ENCODE peak calls at places on chromosome 20, in ten cellular contexts. M, J, E, Z, W, Q, V, I, X and S are unnamed samples.

GRCh38 chr20:19013907-19014306 is 198.5 kb upstream of the SLC24A3 start:
- DNase-seq in M (no peak), J (no peak), E (no peak), Z (no peak), W (no peak), Q (no peak), V (no peak), I (no peak), X (no peak), S (no peak)

GRCh38 chr20:6178537-6178936 is 55.7 kb upstream of the FERMT1 start:
- DNase-seq in M (peak), J (peak), E (no peak), Z (peak), W (no peak), Q (no peak), V (no peak), I (peak), X (no peak), S (peak)

GRCh38 chr20:50743087-50743486 is 11.7 kb downstream of the PARD6B start:
- DNase-seq in M (no peak), J (no peak), E (peak), Z (no peak), W (no peak), Q (no peak), V (no peak), I (no peak), X (no peak), S (no peak)

GRCh38 chr20:23245553-23246128 is 105.0 kb upstream of the NXT1 start:
- DNase-seq in M (no peak), J (peak), E (peak), Z (peak), W (peak), Q (no peak), V (peak), I (peak), X (no peak), S (peak)

GRCh38 chr20:39462436-39462835 is 500.3 kb downstream of the DHX35 start:
- DNase-seq in M (no peak), J (no peak), E (no peak), Z (no peak), W (no peak), Q (no peak), V (no peak), I (no peak), X (no peak), S (no peak)

GRCh38 chr20:4978050-4978918 is 23.0 kb downstream of the SLC23A2 start:
- DNase-seq in M (no peak), J (peak), E (no peak), Z (no peak), W (no peak), Q (no peak), V (no peak), I (no peak), X (no peak), S (no peak)

GRCh38 chr20:47230811-47231256 is 125.7 kb downstream of the ZMYND8 start:
- DNase-seq in M (peak), J (peak), E (no peak), Z (peak), W (no peak), Q (no peak), V (no peak), I (no peak), X (no peak), S (no peak)

GRCh38 chr20:2697768-2698167 is 5.2 kb downstream of the EBF4 start:
- DNase-seq in M (no peak), J (no peak), E (peak), Z (no peak), W (peak), Q (no peak), V (no peak), I (no peak), X (no peak), S (no peak)

GRCh38 chr20:50575869-50576720 is 65.9 kb downstream of the PTPN1 start:
- DNase-seq in M (peak), J (peak), E (peak), Z (peak), W (peak), Q (no peak), V (peak), I (peak), X (peak), S (peak)

GRCh38 chr20:44247676-44248419 is 740 bp downstream of the GDAP1L1 start:
- DNase-seq in M (peak), J (peak), E (no peak), Z (peak), W (peak), Q (no peak), V (no peak), I (peak), X (peak), S (peak)

GRCh38 chr20:52004720-52005119 is 186.9 kb downstream of the ZFP64 start:
- DNase-seq in M (no peak), J (peak), E (no peak), Z (peak), W (no peak), Q (no peak), V (no peak), I (peak), X (no peak), S (peak)

GRCh38 chr20:16106191-16106849 is 466.9 kb downstream of the KIF16B start:
- DNase-seq in M (no peak), J (peak), E (no peak), Z (no peak), W (no peak), Q (no peak), V (no peak), I (no peak), X (no peak), S (no peak)

GRCh38 chr20:653110-653589 is at the start of gene SRXN1:
- DNase-seq in M (peak), J (peak), E (peak), Z (peak), W (peak), Q (peak), V (peak), I (peak), X (peak), S (peak)

GRCh38 chr20:668050-668449 is 7.6 kb downstream of the SCRT2 start:
- DNase-seq in M (no peak), J (no peak), E (no peak), Z (no peak), W (no peak), Q (no peak), V (no peak), I (no peak), X (no peak), S (no peak)

GRCh38 chr20:5691918-5692618 is 58.1 kb upstream of the SHLD1 start:
- DNase-seq in M (no peak), J (no peak), E (no peak), Z (no peak), W (no peak), Q (no peak), V (no peak), I (no peak), X (no peak), S (no peak)

GRCh38 chr20:43859994-43860393 is 54.7 kb upstream of the TOX2 start:
- DNase-seq in M (no peak), J (no peak), E (no peak), Z (no peak), W (no peak), Q (no peak), V (no peak), I (no peak), X (no peak), S (no peak)

GRCh38 chr20:58669287-58670006 is 18.4 kb downstream of the STX16 start:
- DNase-seq in M (no peak), J (no peak), E (no peak), Z (no peak), W (peak), Q (no peak), V (no peak), I (no peak), X (no peak), S (no peak)
- H3K4me3 ChIP-seq in M (no peak), J (no peak), E (no peak), Z (no peak), W (no peak), Q (no peak), V (no peak), I (no peak), X (no peak), S (no peak)

GRCh38 chr20:36493013-36493800 is 48.1 kb upstream of the MYL9 start:
- DNase-seq in M (no peak), J (no peak), E (peak), Z (no peak), W (peak), Q (no peak), V (no peak), I (no peak), X (no peak), S (no peak)
- TF ChIP-seq CTCF in M (peak), J (peak), E (no peak), Z (peak), W (peak), Q (peak), V (peak), I (peak), X (no peak), S (peak)

GRCh38 chr20:9218412-9219001 is 149.6 kb downstream of the PLCB4 start:
- DNase-seq in M (peak), J (peak), E (no peak), Z (peak), W (no peak), Q (no peak), V (no peak), I (peak), X (no peak), S (peak)
- H3K4me3 ChIP-seq in M (no peak), J (no peak), E (no peak), Z (no peak), W (no peak), Q (no peak), V (peak), I (no peak), X (no peak), S (no peak)

GRCh38 chr20:59933849-59934585 is 580 bp upstream of the SYCP2 start:
- DNase-seq in M (peak), J (peak), E (peak), Z (peak), W (peak), Q (no peak), V (peak), I (peak), X (peak), S (peak)
- TF ChIP-seq CTCF in M (peak), J (peak), E (peak), Z (peak), W (peak), Q (peak), V (peak), I (peak), X (peak), S (peak)

GRCh38 chr20:60055740-60056139 is 97.5 kb downstream of the CDH26 start:
- DNase-seq in M (no peak), J (no peak), E (no peak), Z (peak), W (no peak), Q (no peak), V (peak), I (no peak), X (peak), S (peak)
- H3K4me3 ChIP-seq in M (no peak), J (no peak), E (no peak), Z (no peak), W (no peak), Q (no peak), V (no peak), I (no peak), X (peak), S (no peak)

GRCh38 chr20:14064921-14065320 is 69.6 kb downstream of the MACROD2 start:
- DNase-seq in M (no peak), J (no peak), E (no peak), Z (no peak), W (no peak), Q (no peak), V (no peak), I (no peak), X (no peak), S (no peak)
- TF ChIP-seq CTCF in M (no peak), J (no peak), E (no peak), Z (no peak), W (no peak), Q (no peak), V (no peak), I (no peak), X (no peak), S (no peak)